ENCODE peak calls at places on chromosomes 4 and X, in four cellular contexts. S, H, M and F are unnamed samples.

GRCh38 chr4:90137545-90137944 is 10.4 kb downstream of the CCSER1 start:
- DNase-seq in H (peak), S (peak), M (no peak), F (peak)

GRCh38 chr4:176002007-176002623 is 63.5 kb upstream of the WDR17 start:
- DNase-seq in M (peak), H (no peak), S (peak), F (peak)

GRCh38 chr4:159227378-159227777 is 124.5 kb downstream of the RAPGEF2 start:
- DNase-seq in H (peak), M (no peak), S (no peak), F (no peak)

GRCh38 chr4:125582302-125582701 is 267.5 kb downstream of the FAT4 start:
- DNase-seq in S (no peak), M (no peak), H (peak), F (peak)

GRCh38 chr4:48945981-48946380 is 39.4 kb upstream of the OCIAD2 start:
- DNase-seq in S (no peak), M (no peak), H (no peak), F (no peak)

GRCh38 chr4:43709443-43709842 is 739.2 kb downstream of the KCTD8 start:
- DNase-seq in H (no peak), S (no peak), M (no peak), F (no peak)

GRCh38 chr4:57550143-57550542 is 440.0 kb upstream of the IGFBP7 start:
- DNase-seq in S (no peak), M (no peak), H (no peak), F (no peak)

GRCh38 chr4:175891863-175892262 is 79.8 kb upstream of the GPM6A start:
- DNase-seq in S (peak), H (peak), M (no peak), F (no peak)

GRCh38 chr4:5710065-5710961 is 688 bp upstream of the EVC start:
- DNase-seq in S (peak), H (peak), M (no peak), F (peak)

GRCh38 chr4:150570123-150570522 is 11.8 kb upstream of the MAB21L2 start:
- DNase-seq in S (no peak), H (no peak), M (no peak), F (no peak)

GRCh38 chrX:37905436-37906147 is 58.2 kb upstream of the DYNLT3 start:
- DNase-seq in H (peak), M (no peak), S (peak), F (peak)

GRCh38 chrX:11241720-11242119 is 51.5 kb upstream of the AMELX start:
- DNase-seq in H (no peak), M (no peak), S (no peak), F (no peak)

GRCh38 chr4:60805500-60806313 is 394.4 kb upstream of the ADGRL3 start:
- DNase-seq in H (peak), S (peak), M (peak), F (no peak)

GRCh38 chr4:119627267-119628190 is 1.1 kb downstream of the PDE5A start:
- DNase-seq in S (peak), M (peak), H (peak), F (peak)

GRCh38 chr4:52106701-52107100 is 55.6 kb downstream of the SPATA18 start:
- DNase-seq in M (no peak), H (no peak), S (peak), F (no peak)

GRCh38 chrX:108439961-108440696 is 491 bp downstream of the COL4A5 start:
- DNase-seq in M (no peak), S (peak), H (peak), F (peak)

GRCh38 chrX:109974906-109975655 is 27.8 kb upstream of the TMEM164 start:
- DNase-seq in M (no peak), S (no peak), H (no peak), F (peak)

GRCh38 chr4:158161561-158162354 is 11.1 kb downstream of the GASK1B start:
- DNase-seq in H (peak), S (no peak), M (peak), F (peak)

GRCh38 chr4:140298001-140298400 is 75.4 kb upstream of the SCOC start:
- DNase-seq in S (no peak), M (no peak), H (no peak), F (no peak)

GRCh38 chrX:75301060-75301459 is 27.2 kb downstream of the UPRT start:
- DNase-seq in S (no peak), M (no peak), H (peak), F (peak)
- H2AFZ ChIP-seq in S (no peak), M (no peak), H (no peak), F (no peak)

GRCh38 chrX:31858915-31859314 is 787.1 kb upstream of the FTHL17 start:
- DNase-seq in H (no peak), M (no peak), S (no peak), F (no peak)
- H2AFZ ChIP-seq in H (no peak), M (no peak), S (no peak), F (no peak)

DNA sequence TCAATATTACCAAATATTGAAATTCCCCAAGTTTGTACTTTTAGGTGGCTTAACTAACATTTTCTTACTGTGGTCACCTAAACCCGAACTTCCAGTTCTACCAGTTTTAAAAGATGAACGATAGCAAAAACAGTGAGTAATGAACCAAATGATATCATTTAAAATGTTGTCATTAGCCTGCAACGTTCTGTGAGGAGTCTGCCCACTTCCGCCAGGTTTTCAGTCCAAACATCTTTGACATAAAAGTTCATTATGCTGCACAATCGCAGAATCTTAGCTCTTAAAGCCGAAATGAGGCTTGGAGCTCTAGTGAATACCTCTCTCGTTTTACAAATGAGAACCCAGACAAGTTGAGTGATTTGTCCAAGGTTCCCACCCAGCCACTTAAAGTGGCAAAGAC is 762 bp downstream of the PIGA start:
- DNase-seq in M (peak), S (no peak), H (peak), F (no peak)
- H2AFZ ChIP-seq in M (peak), S (no peak), H (peak), F (peak)

DNA sequence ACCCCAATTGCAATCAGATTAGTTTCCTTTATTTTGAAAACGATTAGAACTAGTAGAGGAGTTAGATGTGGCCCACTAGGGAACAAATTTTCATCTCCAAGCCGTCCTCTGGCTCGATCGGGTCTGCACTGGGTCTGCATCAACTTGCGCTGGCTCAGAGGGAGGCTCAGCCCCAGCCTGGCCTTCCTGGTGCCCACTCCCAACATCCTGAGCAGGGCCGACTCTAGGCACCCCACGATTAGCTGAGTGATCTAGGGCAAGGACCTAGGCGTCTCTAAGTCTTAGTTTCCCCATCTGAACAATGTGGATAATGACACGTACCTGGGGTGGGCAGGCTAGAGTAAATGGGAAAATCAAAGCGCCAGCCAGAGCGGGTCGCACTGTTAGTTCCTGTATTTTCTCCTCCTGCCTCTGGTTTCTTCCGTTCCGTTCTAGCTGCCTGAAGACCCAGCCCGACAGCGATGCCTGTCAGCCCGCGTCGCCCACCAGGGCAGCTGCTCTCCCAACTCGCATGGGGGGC is 7.7 kb upstream of the HAND2 start:
- DNase-seq in M (no peak), S (peak), H (no peak), F (no peak)
- H2AFZ ChIP-seq in M (no peak), S (peak), H (peak), F (no peak)

GRCh38 chr4:82428969-82429727 is 1.1 kb downstream of the HNRNPDL start:
- DNase-seq in H (peak), M (peak), S (peak), F (peak)
- H2AFZ ChIP-seq in H (peak), M (peak), S (no peak), F (peak)